ENCODE peak calls at places on chromosomes 6 and 20, in eight cellular contexts. S, N, I, C, U, L, Z and V are unnamed samples. For H3K9me3 and H3K79me2, the result is how much of the 10 kb centered on the place peaks cover.

GRCh38 chr6:158050955-158051354 is 69.3 kb downstream of the SYNJ2 start:
- DNase-seq in L (no peak), C (no peak), I (no peak), S (no peak), Z (no peak), U (no peak), N (no peak), V (no peak)

GRCh38 chr20:25398363-25399037 is 7.9 kb upstream of the ABHD12 start:
- DNase-seq in I (no peak), Z (no peak), S (no peak), U (no peak), N (no peak), L (no peak), C (no peak), V (no peak)

GRCh38 chr20:50928469-50928868 is 2.8 kb downstream of the ADNP start:
- DNase-seq in S (no peak), Z (no peak), C (no peak), I (no peak), U (no peak), L (no peak), N (no peak), V (no peak)

GRCh38 chr6:120355822-120356221 is 978.5 kb downstream of the TBC1D32 start:
- DNase-seq in N (no peak), C (peak), Z (no peak), L (peak), I (no peak), S (no peak), U (no peak), V (no peak)

GRCh38 chr6:38350220-38350619 is 289.5 kb downstream of the BTBD9 start:
- DNase-seq in N (no peak), U (no peak), Z (no peak), C (no peak), L (no peak), I (no peak), S (no peak), V (no peak)

GRCh38 chr6:34236423-34237315 is at the start of gene HMGA1:
- DNase-seq in Z (peak), U (peak), N (no peak), S (peak), I (no peak), L (peak), C (peak), V (peak)

GRCh38 chr6:132270745-132271414 is 130.4 kb downstream of the MOXD1 start:
- DNase-seq in N (no peak), I (no peak), Z (peak), S (no peak), U (no peak), C (peak), L (peak), V (peak)

GRCh38 chr20:51738877-51739447 is 29.2 kb downstream of the ATP9A start:
- DNase-seq in L (no peak), U (peak), Z (no peak), N (peak), S (no peak), C (no peak), I (peak), V (peak)

GRCh38 chr6:4210619-4211419 is 75.4 kb upstream of the ECI2 start:
- DNase-seq in Z (peak), U (peak), L (peak), N (no peak), S (peak), C (peak), I (peak), V (peak)

GRCh38 chr6:170545405-170545804 is 7.7 kb downstream of the PSMB1 start:
- DNase-seq in L (no peak), S (no peak), Z (no peak), N (no peak), C (peak), I (no peak), U (no peak), V (no peak)

GRCh38 chr6:51585264-51585663 is 502.1 kb downstream of the PKHD1 start:
- DNase-seq in I (no peak), C (no peak), Z (no peak), L (no peak), S (no peak), N (no peak), U (no peak), V (no peak)

GRCh38 chr6:136723780-136724179 is 68.5 kb downstream of the MAP3K5 start:
- DNase-seq in L (no peak), U (no peak), I (no peak), Z (peak), S (no peak), C (no peak), N (no peak), V (no peak)

GRCh38 chr20:32958574-32958973 is 45.7 kb downstream of the SUN5 start:
- DNase-seq in S (no peak), U (no peak), Z (no peak), L (no peak), N (no peak), C (no peak), I (no peak), V (no peak)

GRCh38 chr6:54624779-54625178 is 221.8 kb upstream of the FAM83B start:
- DNase-seq in Z (no peak), C (peak), U (no peak), L (peak), I (no peak), S (no peak), N (no peak), V (no peak)

GRCh38 chr20:1295276-1295930 is 29.3 kb downstream of the SNPH start:
- DNase-seq in C (no peak), I (no peak), Z (no peak), N (no peak), L (no peak), S (no peak), U (no peak), V (no peak)

GRCh38 chr20:13800728-13801134 is 15.9 kb downstream of the NDUFAF5 start:
- DNase-seq in I (no peak), Z (peak), U (peak), C (peak), S (no peak), N (peak), L (peak), V (peak)

GRCh38 chr6:110341671-110342304 is 16.4 kb downstream of the METTL24 start:
- DNase-seq in U (no peak), N (no peak), C (peak), L (no peak), Z (no peak), I (peak), S (peak), V (peak)

GRCh38 chr6:75065524-75065923 is 140.3 kb downstream of the COL12A1 start:
- DNase-seq in U (no peak), I (peak), N (no peak), Z (peak), L (peak), S (peak), C (peak), V (peak)

GRCh38 chr6:52012582-52012981 is 74.8 kb downstream of the PKHD1 start:
- DNase-seq in Z (no peak), L (no peak), U (no peak), C (no peak), I (no peak), S (no peak), N (no peak), V (no peak)

GRCh38 chr20:6038256-6038655 is 15.6 kb downstream of the LRRN4 start:
- DNase-seq in S (peak), L (no peak), C (no peak), I (no peak), Z (no peak), U (no peak), N (no peak), V (no peak)

GRCh38 chr6:91575032-91575431 is 988.2 kb upstream of the MAP3K7 start:
- DNase-seq in L (no peak), Z (no peak), I (no peak), S (no peak), U (no peak), C (no peak), N (no peak), V (peak)

GRCh38 chr6:64932486-64932885 is 774.5 kb downstream of the EYS start:
- DNase-seq in U (no peak), L (no peak), C (no peak), N (no peak), S (no peak), Z (peak), I (no peak), V (peak)

GRCh38 chr6:22098623-22099022 is 198.2 kb downstream of the PRL start:
- DNase-seq in S (no peak), I (no peak), L (no peak), U (no peak), Z (peak), C (peak), N (no peak), V (no peak)

GRCh38 chr6:89596056-89596455 is 42.5 kb downstream of the LYRM2 start:
- DNase-seq in S (no peak), U (no peak), C (no peak), I (no peak), N (no peak), Z (no peak), L (no peak), V (no peak)

GRCh38 chr6:50707191-50707590 is 6.1 kb upstream of the TFAP2D start:
- DNase-seq in Z (no peak), I (no peak), N (no peak), S (no peak), U (no peak), C (no peak), L (no peak), V (no peak)

GRCh38 chr6:37919417-37920157 is 100.1 kb downstream of the ZFAND3 start:
- DNase-seq in N (no peak), S (no peak), I (no peak), L (peak), U (no peak), C (peak), Z (no peak), V (no peak)

GRCh38 chr6:31826793-31827285 is 699 bp upstream of the HSPA1B start:
- DNase-seq in L (peak), I (no peak), U (peak), C (no peak), Z (no peak), N (no peak), S (peak), V (peak)

GRCh38 chr6:155330133-155330734 is 15.9 kb upstream of the TFB1M start:
- DNase-seq in Z (no peak), U (no peak), C (no peak), S (no peak), N (no peak), I (no peak), L (no peak), V (no peak)

GRCh38 chr6:87366899-87367298 is 22.3 kb downstream of the C6orf163 start:
- DNase-seq in C (no peak), U (no peak), Z (no peak), S (no peak), L (no peak), I (no peak), N (no peak), V (no peak)

GRCh38 chr20:47785321-47785899 is at the start of gene SULF2:
- DNase-seq in L (no peak), N (no peak), S (peak), Z (no peak), U (peak), C (no peak), I (no peak), V (peak)

GRCh38 chr20:47785900-47786762 is 850 bp upstream of the SULF2 start:
- DNase-seq in N (no peak), Z (peak), I (peak), U (peak), C (peak), S (peak), L (peak), V (peak)

GRCh38 chr20:47782920-47783552 is 2.2 kb downstream of the SULF2 start:
- DNase-seq in N (no peak), L (no peak), C (no peak), Z (no peak), S (no peak), I (no peak), U (no peak), V (no peak)

GRCh38 chr20:47784256-47784598 is 1.1 kb downstream of the SULF2 start:
- DNase-seq in N (no peak), I (no peak), C (no peak), U (no peak), S (no peak), L (no peak), Z (no peak), V (no peak)

GRCh38 chr20:47784599-47785320 is 521 bp downstream of the SULF2 start:
- DNase-seq in N (no peak), U (peak), Z (peak), S (peak), I (no peak), C (peak), L (peak), V (peak)
- TF ChIP-seq EZH2 in N (no peak), U (no peak), Z (no peak), S (no peak), I (no peak), C (peak), L (no peak), V (no peak)

DNA sequence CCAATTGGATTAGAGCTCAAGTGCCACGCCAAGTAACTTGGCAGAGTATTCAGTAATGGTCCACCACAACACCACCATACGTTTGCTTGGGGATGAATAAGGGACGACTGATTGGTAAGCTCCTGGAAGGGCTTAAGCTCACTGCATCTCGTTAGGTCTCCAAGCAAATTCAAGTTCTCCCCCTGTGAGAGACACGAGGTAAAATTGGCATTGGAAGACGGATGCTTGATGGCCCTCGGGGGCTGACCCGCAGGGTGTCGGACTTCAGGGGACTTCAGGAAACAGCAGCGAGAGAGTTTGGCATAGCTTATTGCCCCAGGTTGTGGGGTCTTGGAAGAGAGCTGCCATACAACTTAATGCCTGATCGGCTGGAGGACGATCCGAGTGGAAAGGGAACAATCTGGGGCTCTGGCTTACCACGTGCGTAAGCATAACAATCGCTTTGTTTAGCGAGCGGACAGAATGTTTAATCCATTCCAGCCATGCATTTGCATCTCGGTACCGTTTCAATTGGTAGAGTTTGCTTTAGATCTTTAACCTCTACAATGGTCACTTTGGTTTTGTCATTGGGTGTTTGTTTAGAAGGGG is 4.8 kb upstream of the ZNFX1 start:
- DNase-seq in Z (no peak), I (no peak), C (no peak), L (no peak), N (peak), U (no peak), S (peak), V (no peak)
- H3K9me3 ChIP-seq in Z (under half), I (under half), C (under half), L (under half), N (under half), U (half or more), S (under half), V (under half)

GRCh38 chr6:125302840-125303511 is 1.2 kb upstream of the HDDC2 start:
- DNase-seq in Z (no peak), N (no peak), C (no peak), S (no peak), I (no peak), U (no peak), L (no peak), V (no peak)

GRCh38 chr6:125300992-125301434 is 754 bp downstream of the HDDC2 start:
- DNase-seq in N (no peak), Z (peak), C (peak), I (no peak), L (peak), U (no peak), S (no peak), V (peak)

GRCh38 chr6:125296461-125296860 is 5.3 kb downstream of the HDDC2 start:
- DNase-seq in U (no peak), L (peak), C (no peak), N (no peak), I (no peak), S (no peak), Z (no peak), V (no peak)

GRCh38 chr6:125301435-125302391 is at the start of gene HDDC2:
- DNase-seq in U (peak), Z (peak), L (peak), S (peak), C (peak), I (peak), N (no peak), V (peak)

DNA sequence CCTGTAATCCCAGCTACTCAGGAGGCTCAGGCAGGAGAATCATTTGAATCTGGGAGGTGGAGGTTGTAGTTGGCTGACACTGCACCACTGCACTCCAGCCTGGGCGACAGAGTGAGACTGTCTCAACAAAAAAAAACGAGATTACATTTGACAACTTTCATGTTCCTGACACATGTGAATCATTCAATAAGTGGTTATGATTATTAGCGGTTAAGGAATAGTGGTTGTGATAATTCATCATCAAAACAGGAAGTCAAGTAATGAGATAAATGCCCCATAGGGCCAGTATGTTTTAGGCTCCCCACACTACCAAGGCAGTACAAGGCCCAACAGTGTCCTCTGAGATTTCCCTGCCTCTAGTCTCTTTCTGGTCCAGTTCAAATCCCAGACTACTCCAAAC is 2.5 kb downstream of the HDDC2 start:
- DNase-seq in U (no peak), N (no peak), Z (no peak), L (no peak), I (no peak), S (no peak), C (no peak), V (no peak)
- H3K79me2 ChIP-seq in U (under half), N (under half), Z (under half), L (under half), I (half or more), S (under half), C (under half), V (under half)

DNA sequence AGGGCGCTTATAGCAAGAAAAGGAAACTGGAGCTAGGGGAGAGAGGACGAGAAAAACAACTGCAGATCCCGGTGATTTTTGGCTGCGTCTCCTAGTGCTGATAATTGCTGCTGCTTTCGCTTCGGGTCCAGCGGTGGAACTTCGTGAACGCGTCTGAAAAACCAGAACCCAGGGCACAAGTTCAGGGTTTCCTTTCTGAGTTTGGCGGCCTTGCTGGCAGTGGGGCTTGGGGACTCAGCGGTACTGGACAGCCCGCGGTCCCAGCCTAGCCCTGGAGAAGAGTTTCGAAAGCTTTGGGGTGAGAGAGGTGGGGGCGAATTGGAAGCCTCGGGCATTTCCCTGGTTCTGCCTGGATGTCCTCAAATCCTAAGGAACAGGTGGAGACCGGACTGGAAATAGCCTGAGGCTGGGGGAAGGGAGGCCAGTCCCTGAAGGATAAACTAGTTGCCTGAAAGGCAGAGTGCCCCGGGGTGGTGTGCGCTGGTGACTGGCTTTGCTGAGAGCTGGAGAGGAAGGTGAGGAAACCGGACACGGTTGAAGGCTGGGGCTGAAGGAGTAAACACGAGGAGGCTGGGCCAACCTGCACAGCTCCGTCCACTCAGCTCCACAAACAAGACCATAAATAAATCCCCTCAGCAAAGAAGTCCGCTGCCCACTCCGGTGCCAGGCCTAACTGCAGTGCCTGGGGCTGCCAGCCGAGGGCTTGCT is 857 bp downstream of the GMPR start:
- DNase-seq in L (no peak), S (peak), U (peak), I (no peak), Z (peak), C (peak), N (no peak), V (peak)
- TF ChIP-seq EZH2 in L (no peak), S (peak), U (no peak), I (no peak), Z (no peak), C (no peak), N (peak), V (no peak)

DNA sequence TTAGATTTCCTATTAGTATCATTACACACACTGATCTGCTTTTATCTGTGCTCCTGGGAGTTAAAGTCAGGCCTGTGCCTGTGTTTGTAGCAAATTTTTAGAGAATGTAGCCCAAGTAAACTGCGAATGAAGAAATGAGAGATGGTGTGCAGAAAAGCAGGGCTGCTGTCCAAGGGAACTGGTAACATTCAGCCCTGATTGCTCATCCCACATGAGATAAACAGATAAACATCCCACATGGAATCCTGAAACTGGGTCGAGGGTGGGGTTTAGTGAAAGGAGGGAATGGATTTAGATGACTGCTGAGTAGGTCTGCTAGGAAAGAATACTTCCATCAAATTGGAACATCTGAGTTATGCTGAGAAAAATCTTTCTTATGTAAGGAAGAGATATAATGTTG is 69.1 kb downstream of the GRIK2 start:
- DNase-seq in C (no peak), U (no peak), Z (no peak), S (no peak), N (no peak), L (peak), I (no peak), V (no peak)
- H3K9me3 ChIP-seq in C (under half), U (under half), Z (under half), S (under half), N (under half), L (under half), I (under half), V (under half)

DNA sequence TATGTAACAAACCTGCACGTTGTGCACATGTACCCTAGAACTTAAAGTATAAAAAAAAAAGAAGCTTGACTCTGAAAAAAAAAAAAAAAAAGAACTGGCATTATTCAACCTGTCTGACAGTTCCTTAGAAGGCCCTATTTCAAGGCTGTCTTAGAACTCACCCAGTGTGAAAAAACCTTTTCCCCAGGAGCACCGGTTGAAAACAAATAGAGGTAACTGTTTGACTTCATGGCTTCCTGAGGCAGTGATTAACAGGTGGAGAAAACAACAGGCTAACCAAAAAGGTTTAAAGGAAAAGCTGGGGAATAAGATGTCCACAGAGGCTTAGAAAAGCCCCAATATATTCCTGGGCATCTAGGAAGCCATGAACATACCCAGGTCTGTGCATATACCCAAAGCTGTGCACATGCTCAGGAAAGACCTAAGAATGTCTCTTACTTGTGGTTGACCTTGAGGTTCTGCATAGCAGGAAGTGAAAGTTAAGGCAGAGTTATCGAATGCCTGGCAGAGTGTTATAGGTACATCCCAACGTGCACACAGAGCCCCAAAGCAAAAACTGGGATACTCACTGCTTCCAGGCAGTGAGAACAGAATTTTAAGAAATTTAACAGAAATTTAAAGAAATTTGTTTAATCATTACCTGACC is 7.0 kb downstream of the UQCC1 start:
- DNase-seq in L (no peak), C (no peak), N (no peak), Z (no peak), S (no peak), I (no peak), U (no peak), V (no peak)
- H3K79me2 ChIP-seq in L (half or more), C (under half), N (half or more), Z (under half), S (half or more), I (half or more), U (under half), V (half or more)